ENCODE peak calls at places on chromosomes 12 and 14, in nine cellular contexts. N, V, I, W, K, E, Z, S and H are unnamed samples.

GRCh38 chr12:22733756-22734155 is 108.8 kb downstream of the ETNK1 start:
- DNase-seq in W (no peak), S (no peak), K (no peak), N (no peak), V (no peak), Z (no peak), E (no peak), I (no peak), H (no peak)

GRCh38 chr14:56633544-56633943 is 53.9 kb downstream of the TMEM260 start:
- DNase-seq in Z (no peak), I (no peak), E (no peak), K (no peak), W (no peak), V (no peak), N (no peak), S (no peak), H (no peak)

GRCh38 chr12:106673151-106673550 is 90.3 kb downstream of the RFX4 start:
- DNase-seq in I (no peak), K (no peak), V (no peak), E (no peak), Z (no peak), W (peak; percentile 5), N (no peak), S (no peak), H (peak; percentile 50)

GRCh38 chr12:14873440-14874185 is 12.0 kb downstream of the MGP start:
- DNase-seq in N (no peak), Z (no peak), K (no peak), I (no peak), W (no peak), E (no peak), V (no peak), S (no peak), H (no peak)

GRCh38 chr12:98592825-98593322 is 612 bp upstream of the SLC25A3 start:
- DNase-seq in N (no peak), K (no peak), Z (no peak), S (no peak), I (no peak), V (no peak), E (no peak), W (no peak), H (no peak)

GRCh38 chr12:99284161-99284560 is 363.4 kb upstream of the GARIN6 start:
- DNase-seq in W (no peak), Z (no peak), S (no peak), K (no peak), E (no peak), I (no peak), N (no peak), V (no peak), H (no peak)

GRCh38 chr12:130832561-130833209 is 6.4 kb downstream of the STX2 start:
- DNase-seq in N (no peak), I (no peak), E (no peak), W (no peak), K (no peak), Z (no peak), V (no peak), S (peak; percentile 47), H (peak; percentile 49)

GRCh38 chr12:122086088-122086487 is 7.5 kb downstream of the MLXIP start:
- DNase-seq in E (no peak), S (no peak), Z (no peak), W (no peak), I (no peak), N (no peak), V (no peak), K (peak; percentile 20), H (no peak)

GRCh38 chr14:65062096-65063075 is 39.9 kb downstream of the MAX start:
- DNase-seq in W (no peak), I (no peak), Z (no peak), N (no peak), K (no peak), E (no peak), S (no peak), V (no peak), H (no peak)

GRCh38 chr12:6961695-6962284 is 8.7 kb downstream of the PHB2 start:
- DNase-seq in V (peak; percentile 72), N (no peak), S (peak; percentile 76), Z (peak; percentile 71), E (peak; percentile 55), W (peak; percentile 91), I (peak; percentile 86), K (peak; percentile 88), H (peak; percentile 96)

GRCh38 chr14:51867753-51868152 is 7.3 kb downstream of the GNG2 start:
- DNase-seq in S (no peak), W (no peak), N (no peak), Z (no peak), K (no peak), I (no peak), V (no peak), E (no peak), H (no peak)

GRCh38 chr12:50985322-50985721 is 33.0 kb downstream of the HIGD1C start:
- DNase-seq in Z (no peak), E (no peak), W (no peak), K (no peak), N (peak; percentile 69), S (no peak), V (peak; percentile 63), I (peak; percentile 70), H (no peak)

DNA sequence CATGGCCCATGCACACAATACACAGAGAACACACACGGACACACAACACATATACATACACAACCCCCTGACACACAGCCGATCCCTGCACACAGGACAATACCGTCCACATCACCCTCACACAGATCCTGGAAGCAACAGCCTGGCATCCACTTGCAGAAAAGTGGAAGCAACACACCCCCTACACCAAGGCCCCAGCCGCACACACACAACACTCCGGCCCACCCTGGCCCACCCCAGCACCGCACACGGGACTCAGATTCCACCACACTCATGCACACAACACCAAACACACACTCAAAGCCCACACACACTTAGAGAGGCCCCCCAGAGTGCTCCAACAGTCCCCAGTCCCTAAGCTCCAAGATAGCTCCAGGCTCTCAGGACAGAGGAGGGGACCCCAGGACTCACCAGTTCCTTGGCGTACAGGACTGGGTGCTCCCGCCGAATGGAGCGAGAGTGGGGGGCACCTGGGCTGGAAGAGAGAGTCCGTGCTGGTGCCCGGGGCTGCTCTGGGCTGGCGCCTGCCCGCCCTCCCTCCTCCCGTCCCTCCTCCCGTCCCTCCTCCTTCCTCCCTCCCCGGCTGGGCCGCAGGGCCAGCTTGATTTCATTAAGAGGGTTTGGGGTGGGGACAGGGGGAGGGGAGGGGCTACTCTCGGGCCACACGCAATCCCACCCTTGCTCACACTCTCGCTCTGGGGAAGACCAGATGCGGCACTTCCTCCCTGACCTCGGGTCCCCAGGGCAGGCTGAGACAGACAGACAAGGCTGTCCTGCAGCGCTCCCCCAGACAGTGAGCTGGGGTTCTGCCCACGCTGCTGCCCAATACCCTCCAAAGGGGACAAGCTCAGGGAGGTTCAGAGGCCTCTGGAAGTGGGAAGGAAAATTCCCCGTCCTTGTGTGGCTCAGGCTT is at the start of gene TMEM119:
- DNase-seq in N (no peak), Z (no peak), V (no peak), K (peak; percentile 80), S (no peak), E (no peak), I (no peak), W (no peak), H (no peak)
- H3K4me3 ChIP-seq in N (no peak within 1 kb of the TSS), Z (no peak within 1 kb of the TSS), V (peak within 1 kb of the TSS; percentile 43), K (peak within 1 kb of the TSS; percentile 12), S (peak within 1 kb of the TSS; percentile 30), E (no peak within 1 kb of the TSS), I (peak within 1 kb of the TSS; percentile 40), W (no peak within 1 kb of the TSS), H (no peak within 1 kb of the TSS)

DNA sequence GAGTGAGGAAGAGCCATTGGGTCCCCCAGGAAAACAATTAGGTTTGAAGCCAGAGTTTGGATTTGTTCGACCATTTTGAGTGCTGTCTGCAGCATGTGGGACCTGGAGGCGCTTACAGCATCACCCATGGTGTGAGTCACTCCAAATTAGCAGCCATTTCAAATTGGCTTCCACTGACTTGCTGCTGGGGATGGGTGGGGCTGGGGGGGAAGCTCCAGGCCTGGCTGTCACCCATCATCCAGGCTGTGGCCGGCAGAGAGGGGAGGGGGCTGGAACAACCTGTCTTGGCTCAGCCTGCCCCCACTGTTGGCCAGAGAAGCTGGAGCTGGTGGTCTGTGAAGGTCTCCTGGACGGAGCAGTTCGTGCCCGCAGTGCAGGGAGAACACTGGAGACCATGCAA is 11.1 kb downstream of the TSPAN9 start:
- DNase-seq in E (no peak), N (no peak), S (no peak), V (no peak), W (no peak), I (no peak), Z (no peak), K (no peak), H (peak; percentile 45)
- H3K4me1 ChIP-seq in E (no peaks in the 10 kb centered on the region), N (peaks cover 9% of the 10 kb centered on the region), S (peaks cover 3% of the 10 kb centered on the region), V (peaks cover 95% of the 10 kb centered on the region), W (peaks cover 16% of the 10 kb centered on the region), I (no peaks in the 10 kb centered on the region), Z (no peaks in the 10 kb centered on the region), K (peaks cover 35% of the 10 kb centered on the region), H (peaks cover 2% of the 10 kb centered on the region)

GRCh38 chr14:24156840-24157239 is 4.2 kb upstream of the IRF9 start:
- DNase-seq in K (no peak), N (no peak), E (no peak), W (no peak), I (no peak), V (no peak), Z (no peak), S (no peak), H (no peak)

GRCh38 chr14:24157331-24157730 is 3.7 kb upstream of the IRF9 start:
- DNase-seq in N (no peak), K (no peak), S (no peak), I (no peak), V (no peak), Z (no peak), W (no peak), E (no peak), H (no peak)

GRCh38 chr14:24150993-24151392 is 3.7 kb downstream of the RNF31 start:
- DNase-seq in I (no peak), K (no peak), Z (no peak), E (no peak), N (no peak), V (no peak), S (no peak), W (no peak), H (no peak)

GRCh38 chr14:24151404-24152080 is 4.2 kb downstream of the RNF31 start:
- DNase-seq in W (no peak), I (no peak), K (no peak), Z (no peak), S (no peak), N (no peak), V (no peak), E (no peak), H (no peak)

GRCh38 chr14:24155100-24155499 is 6.0 kb upstream of the IRF9 start:
- DNase-seq in N (no peak), K (no peak), S (no peak), I (no peak), V (no peak), E (no peak), W (no peak), Z (no peak), H (no peak)
- H3K4me3 ChIP-seq in N (no peak overlapping the region), K (no peak overlapping the region), S (no peak overlapping the region), I (no peak overlapping the region), V (no peak overlapping the region), E (no peak overlapping the region), W (no peak overlapping the region), Z (no peak overlapping the region), H (no peak overlapping the region)

DNA sequence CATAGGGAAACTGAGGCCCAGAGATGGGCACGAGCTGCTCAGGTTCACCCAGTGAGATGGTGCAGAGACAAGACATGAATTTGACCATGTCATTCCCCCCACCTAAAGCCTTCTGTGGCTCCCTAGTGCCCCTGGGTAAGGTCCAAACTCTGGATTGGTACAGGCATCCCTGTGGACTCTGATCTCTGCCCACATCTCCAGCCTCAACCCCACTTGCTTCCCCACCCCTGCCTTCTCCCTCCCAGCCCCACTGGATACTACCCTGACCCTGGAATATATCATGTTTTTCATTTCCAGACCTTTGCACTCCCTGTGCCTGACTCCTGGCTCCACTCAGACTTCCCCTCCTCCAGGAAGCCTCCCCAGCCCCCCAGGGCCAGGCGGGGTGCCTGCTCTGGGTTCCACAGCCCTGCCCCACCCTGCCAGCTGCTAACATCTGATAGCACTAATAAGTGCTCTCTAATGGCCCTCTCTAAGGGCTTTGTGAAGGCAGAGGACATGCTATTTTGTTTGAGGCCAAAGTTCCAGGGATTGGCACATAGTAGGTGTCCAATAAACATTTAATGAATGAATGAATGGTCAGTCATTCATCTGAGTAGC is 1.1 kb upstream of the SDSL start:
- DNase-seq in K (no peak), V (no peak), W (no peak), S (no peak), I (no peak), E (no peak), Z (no peak), N (no peak), H (no peak)
- H3K4me1 ChIP-seq in K (no peaks in the 10 kb centered on the region), V (peaks cover 3% of the 10 kb centered on the region), W (no peaks in the 10 kb centered on the region), S (peaks cover 8% of the 10 kb centered on the region), I (no peaks in the 10 kb centered on the region), E (no peaks in the 10 kb centered on the region), Z (no peaks in the 10 kb centered on the region), N (no peaks in the 10 kb centered on the region), H (peaks cover 11% of the 10 kb centered on the region)